ENCODE peak calls at places on chromosomes 1 and 21, in four cellular contexts. U is endothelial cell of umbilical vein, R is GM12891, O is GM13977. I is an unnamed sample.

GRCh38 chr1:94384485-94385353 is 33.5 kb upstream of the ABCD3 start:
- DNase-seq in U (peak), R (no peak), O (no peak), I (no peak)

GRCh38 chr1:183578846-183579245 is 11.4 kb downstream of the NCF2 start:
- DNase-seq in U (no peak), R (no peak), O (no peak), I (no peak)

GRCh38 chr21:42469272-42469671 is 26.8 kb downstream of the RSPH1 start:
- DNase-seq in U (no peak), R (no peak), O (peak), I (no peak)

GRCh38 chr1:182175340-182176068 is 114.0 kb upstream of the ZNF648 start:
- DNase-seq in U (no peak), R (no peak), O (no peak), I (no peak)

GRCh38 chr1:27575861-27576331 is 28.0 kb downstream of the AHDC1 start:
- DNase-seq in U (peak), R (peak), O (peak), I (no peak)

GRCh38 chr1:39333296-39333695 is 128.8 kb downstream of the MACF1 start:
- DNase-seq in U (no peak), R (no peak), O (no peak), I (no peak)

GRCh38 chr1:86324423-86324822 is 71.7 kb downstream of the ODF2L start:
- DNase-seq in U (no peak), R (no peak), O (no peak), I (no peak)

GRCh38 chr1:154142358-154142757 is 12.5 kb downstream of the NUP210L start:
- DNase-seq in U (no peak), R (no peak), O (no peak), I (no peak)

GRCh38 chr1:209229494-209230059 is 353.9 kb upstream of the CAMK1G start:
- DNase-seq in U (no peak), R (no peak), O (no peak), I (no peak)

GRCh38 chr1:51559064-51559500 is 40.0 kb upstream of the EPS15 start:
- DNase-seq in U (no peak), R (no peak), O (no peak), I (no peak)

I was measured in chondrocyte.